ENCODE peak calls at places on chromosomes 1 and 21, in ten cellular contexts. B is GM06990, Y is astrocyte of the spinal cord, I is breast epithelium, X is GM12864, A is K562, G is pancreas, S is AG10803, V is iPS DF 6.9, F is spleen. O is an unnamed sample.

GRCh38 chr1:93033029-93033428 is 46.1 kb upstream of the MTF2 start:
- DNase-seq in B (peak; percentile 27), Y (no peak), I (no peak), X (no peak), A (peak; percentile 62), G (no peak), S (no peak), V (no peak), F (no peak), O (no peak)

GRCh38 chr1:7380712-7381111 is 390.4 kb upstream of the VAMP3 start:
- DNase-seq in B (no peak), Y (no peak), I (no peak), X (no peak), A (no peak), G (no peak), S (no peak), V (no peak), F (peak; percentile 10), O (no peak)

GRCh38 chr1:40649592-40649930 is 15.9 kb downstream of the RIMS3 start:
- DNase-seq in B (no peak), Y (no peak), I (no peak), X (no peak), A (no peak), G (no peak), S (no peak), V (no peak), F (peak; percentile 17), O (no peak)

GRCh38 chr1:93919780-93920179 is 10.6 kb upstream of the GCLM start:
- DNase-seq in B (no peak), Y (no peak), I (no peak), X (no peak), A (no peak), G (no peak), S (no peak), V (peak; percentile 45), F (no peak), O (no peak)

GRCh38 chr1:109718495-109718894 is 6.4 kb downstream of the GSTM5 start:
- DNase-seq in B (no peak), Y (no peak), I (no peak), X (no peak), A (peak; percentile 52), G (no peak), S (no peak), V (no peak), F (no peak), O (no peak)

GRCh38 chr1:109425902-109426277 is 358 bp downstream of the PSMA5 start:
- DNase-seq in B (no peak), Y (no peak), I (peak; percentile 54), X (peak; percentile 26), A (no peak), G (no peak), S (peak; percentile 42), V (no peak), F (no peak), O (peak; percentile 67)

GRCh38 chr1:93770640-93771039 is 89.0 kb upstream of the BCAR3 start:
- DNase-seq in B (no peak), Y (no peak), I (no peak), X (no peak), A (no peak), G (no peak), S (no peak), V (no peak), F (no peak), O (no peak)

GRCh38 chr1:21000245-21000594 is 176.5 kb downstream of the EIF4G3 start:
- DNase-seq in B (no peak), Y (no peak), I (no peak), X (no peak), A (no peak), G (no peak), S (no peak), V (no peak), F (no peak), O (no peak)

GRCh38 chr1:2503554-2504223 is 22.7 kb downstream of the PANK4 start:
- DNase-seq in B (no peak), Y (no peak), I (no peak), X (no peak), A (peak; percentile 56), G (no peak), S (no peak), V (no peak), F (no peak), O (no peak)

GRCh38 chr1:116290085-116290670 is 82.9 kb upstream of the ATP1A1 start:
- DNase-seq in B (no peak), Y (peak; percentile 3), I (no peak), X (no peak), A (no peak), G (no peak), S (peak; percentile 8), V (no peak), F (no peak), O (peak; percentile 90)

GRCh38 chr1:93822710-93823425 is 56.1 kb downstream of the DNTTIP2 start:
- DNase-seq in B (no peak), Y (no peak), I (no peak), X (no peak), A (no peak), G (no peak), S (no peak), V (no peak), F (no peak), O (peak; percentile 85)

GRCh38 chr21:39900491-39900890 is 33.3 kb downstream of the PCP4 start:
- DNase-seq in B (no peak), Y (no peak), I (no peak), X (no peak), A (no peak), G (no peak), S (no peak), V (no peak), F (no peak), O (no peak)

GRCh38 chr1:201069636-201070035 is 42.6 kb downstream of the CACNA1S start:
- DNase-seq in B (no peak), Y (no peak), I (no peak), X (no peak), A (no peak), G (peak; percentile 32), S (no peak), V (no peak), F (no peak), O (no peak)

GRCh38 chr1:109789771-109790170 is 26.0 kb upstream of the EPS8L3 start:
- DNase-seq in B (no peak), Y (no peak), I (peak; percentile 12), X (no peak), A (no peak), G (peak; percentile 18), S (no peak), V (no peak), F (no peak), O (no peak)

GRCh38 chr21:37423103-37423502 is 56.5 kb downstream of the DYRK1A start:
- DNase-seq in B (no peak), Y (no peak), I (no peak), X (no peak), A (no peak), G (no peak), S (no peak), V (no peak), F (no peak), O (no peak)

DNA sequence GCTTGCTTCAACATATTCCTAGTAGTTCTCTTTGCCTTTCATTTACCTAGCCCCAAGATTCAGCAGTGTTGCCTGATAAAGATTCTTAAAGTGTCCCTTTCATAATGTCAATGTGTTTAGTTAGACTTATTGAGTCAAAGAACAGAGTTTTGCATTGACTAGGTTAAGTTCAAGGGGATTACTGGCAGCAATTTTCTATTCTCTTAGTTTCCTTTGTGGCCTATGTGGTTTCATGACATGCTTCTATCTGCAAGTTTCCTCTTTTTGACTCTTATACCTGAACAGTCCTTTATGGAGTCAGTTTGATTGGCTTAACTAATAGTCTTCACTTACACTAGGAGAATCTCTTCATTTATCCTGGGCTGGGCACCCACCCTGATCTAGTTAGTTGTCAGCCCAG is 151.3 kb downstream of the ADGRL4 start:
- DNase-seq in B (peak; percentile 19), Y (no peak), I (no peak), X (peak; percentile 10), A (no peak), G (no peak), S (no peak), V (no peak), F (no peak), O (no peak)
- H3K4me3 ChIP-seq in B (no peak overlapping the region), Y (no peak overlapping the region), I (no peak overlapping the region), X (no peak overlapping the region), A (no peak overlapping the region), G (no peak overlapping the region), S (no peak overlapping the region), V (no peak overlapping the region), F (no peak overlapping the region), O (no peak overlapping the region)

GRCh38 chr1:239547987-239548386 is 161.6 kb downstream of the CHRM3 start:
- DNase-seq in B (no peak), Y (peak; percentile 1), I (no peak), X (no peak), A (no peak), G (no peak), S (no peak), V (no peak), F (no peak), O (no peak)
- H3K4me3 ChIP-seq in B (no peak overlapping the region), Y (no peak overlapping the region), I (no peak overlapping the region), X (no peak overlapping the region), A (no peak overlapping the region), G (no peak overlapping the region), S (no peak overlapping the region), V (no peak overlapping the region), F (no peak overlapping the region), O (no peak overlapping the region)

GRCh38 chr1:183915634-183916510 is 111.0 kb downstream of the RGL1 start:
- DNase-seq in B (peak; percentile 49), Y (peak; percentile 97), I (no peak), X (peak; percentile 78), A (peak; percentile 82), G (no peak), S (peak; percentile 98), V (peak; percentile 77), F (no peak), O (peak; percentile 98)

GRCh38 chr1:183914283-183914682 is 109.4 kb downstream of the RGL1 start:
- DNase-seq in B (no peak), Y (no peak), I (no peak), X (no peak), A (no peak), G (no peak), S (peak; percentile 46), V (no peak), F (no peak), O (no peak)

GRCh38 chr1:183913556-183913955 is 108.6 kb downstream of the RGL1 start:
- DNase-seq in B (no peak), Y (no peak), I (no peak), X (no peak), A (no peak), G (no peak), S (peak; percentile 62), V (no peak), F (no peak), O (no peak)

GRCh38 chr1:183912265-183912886 is 107.5 kb downstream of the RGL1 start:
- DNase-seq in B (peak; percentile 69), Y (no peak), I (no peak), X (peak; percentile 77), A (no peak), G (no peak), S (no peak), V (no peak), F (no peak), O (no peak)

GRCh38 chr1:183914891-183915290 is 110.0 kb downstream of the RGL1 start:
- DNase-seq in B (no peak), Y (no peak), I (no peak), X (no peak), A (no peak), G (no peak), S (no peak), V (no peak), F (no peak), O (no peak)
- H3K4me3 ChIP-seq in B (no peak overlapping the region), Y (no peak overlapping the region), I (no peak overlapping the region), X (no peak overlapping the region), A (no peak overlapping the region), G (no peak overlapping the region), S (no peak overlapping the region), V (no peak overlapping the region), F (no peak overlapping the region), O (no peak overlapping the region)

GRCh38 chr1:222251813-222252212 is 296.1 kb downstream of the HHIPL2 start:
- DNase-seq in B (no peak), Y (no peak), I (no peak), X (no peak), A (no peak), G (no peak), S (no peak), V (no peak), F (no peak), O (peak; percentile 13)
- H3K4me3 ChIP-seq in B (no peak overlapping the region), Y (no peak overlapping the region), I (no peak overlapping the region), X (no peak overlapping the region), A (no peak overlapping the region), G (no peak overlapping the region), S (no peak overlapping the region), V (no peak overlapping the region), F (no peak overlapping the region), O (no peak overlapping the region)